ENCODE peak calls at places on chromosomes 13 and 19, in five cellular contexts. One of them, this sample, is unnamed.

GRCh38 chr13:63124863-63125262 is 1709.2 kb upstream of the PCDH20 start:
- DNase-seq in foreskin fibroblast: no peak
- DNase-seq in tibial nerve: no peak
- DNase-seq in endodermal cell: no peak
- DNase-seq in right lobe of liver: no peak
- DNase-seq in this sample: no peak

GRCh38 chr19:4714016-4714415 is 9.6 kb downstream of the DPP9 start:
- DNase-seq in tibial nerve: no peak
- DNase-seq in foreskin fibroblast: no peak
- DNase-seq in right lobe of liver: no peak
- DNase-seq in endodermal cell: no peak
- DNase-seq in this sample: no peak

GRCh38 chr13:52348081-52348480 is 57.9 kb downstream of the THSD1 start:
- DNase-seq in foreskin fibroblast: peak
- DNase-seq in endodermal cell: no peak
- DNase-seq in tibial nerve: no peak
- DNase-seq in right lobe of liver: no peak
- DNase-seq in this sample: no peak

GRCh38 chr13:37918116-37919100 is 48.8 kb upstream of the TRPC4 start:
- DNase-seq in tibial nerve: no peak
- DNase-seq in endodermal cell: peak
- DNase-seq in foreskin fibroblast: no peak
- DNase-seq in right lobe of liver: no peak
- DNase-seq in this sample: no peak

GRCh38 chr19:38361633-38362075 is 12.7 kb upstream of the PSMD8 start:
- DNase-seq in endodermal cell: peak
- DNase-seq in right lobe of liver: peak
- DNase-seq in tibial nerve: peak
- DNase-seq in foreskin fibroblast: peak
- DNase-seq in this sample: peak

GRCh38 chr13:113209880-113210421 is 538 bp downstream of the CUL4A start:
- DNase-seq in right lobe of liver: peak
- DNase-seq in foreskin fibroblast: no peak
- DNase-seq in tibial nerve: no peak
- DNase-seq in endodermal cell: peak
- DNase-seq in this sample: peak

GRCh38 chr13:49371943-49372636 is 71.8 kb downstream of the CAB39L start:
- DNase-seq in endodermal cell: no peak
- DNase-seq in foreskin fibroblast: no peak
- DNase-seq in right lobe of liver: no peak
- DNase-seq in tibial nerve: no peak
- DNase-seq in this sample: no peak

GRCh38 chr13:26726684-26727083 is 33.9 kb downstream of the GPR12 start:
- DNase-seq in foreskin fibroblast: no peak
- DNase-seq in right lobe of liver: no peak
- DNase-seq in endodermal cell: no peak
- DNase-seq in tibial nerve: no peak
- DNase-seq in this sample: no peak

GRCh38 chr19:46990998-46991676 is 28.5 kb upstream of the NPAS1 start:
- DNase-seq in foreskin fibroblast: peak
- DNase-seq in right lobe of liver: peak
- DNase-seq in tibial nerve: peak
- DNase-seq in endodermal cell: peak
- DNase-seq in this sample: peak

GRCh38 chr13:41648314-41648935 is 191.1 kb downstream of the RGCC start:
- DNase-seq in endodermal cell: no peak
- DNase-seq in tibial nerve: no peak
- DNase-seq in right lobe of liver: no peak
- DNase-seq in foreskin fibroblast: peak
- DNase-seq in this sample: no peak

GRCh38 chr19:31988256-31988655 is 357.2 kb upstream of the ZNF507 start:
- DNase-seq in right lobe of liver: no peak
- DNase-seq in foreskin fibroblast: no peak
- DNase-seq in tibial nerve: no peak
- DNase-seq in endodermal cell: no peak
- DNase-seq in this sample: no peak

GRCh38 chr13:45974500-45974899 is 78.0 kb downstream of the ZC3H13 start:
- DNase-seq in right lobe of liver: no peak
- DNase-seq in tibial nerve: no peak
- DNase-seq in endodermal cell: no peak
- DNase-seq in foreskin fibroblast: no peak
- DNase-seq in this sample: no peak

GRCh38 chr19:33193864-33194362 is at the start of gene LRP3:
- DNase-seq in tibial nerve: no peak
- DNase-seq in endodermal cell: peak
- DNase-seq in right lobe of liver: peak
- DNase-seq in foreskin fibroblast: no peak
- DNase-seq in this sample: no peak

GRCh38 chr19:51689751-51690358 is 3.3 kb upstream of the SPACA6 start:
- DNase-seq in foreskin fibroblast: no peak
- DNase-seq in tibial nerve: peak
- DNase-seq in endodermal cell: peak
- DNase-seq in right lobe of liver: no peak
- DNase-seq in this sample: peak

GRCh38 chr19:39913682-39914333 is 20.6 kb downstream of the FCGBP start:
- DNase-seq in endodermal cell: peak
- DNase-seq in foreskin fibroblast: no peak
- DNase-seq in tibial nerve: no peak
- DNase-seq in right lobe of liver: no peak
- DNase-seq in this sample: no peak

GRCh38 chr13:60572003-60572792 is 175.2 kb downstream of the TDRD3 start:
- DNase-seq in foreskin fibroblast: peak
- DNase-seq in tibial nerve: no peak
- DNase-seq in right lobe of liver: no peak
- DNase-seq in endodermal cell: peak
- DNase-seq in this sample: no peak

GRCh38 chr19:31340059-31341025 is 8.9 kb downstream of the TSHZ3 start:
- DNase-seq in endodermal cell: no peak
- DNase-seq in right lobe of liver: no peak
- DNase-seq in foreskin fibroblast: peak
- DNase-seq in tibial nerve: no peak
- DNase-seq in this sample: no peak

GRCh38 chr19:3543150-3544053 is 4.4 kb downstream of the TEKTIP1 start:
- DNase-seq in foreskin fibroblast: no peak
- DNase-seq in endodermal cell: no peak
- DNase-seq in tibial nerve: no peak
- DNase-seq in right lobe of liver: peak
- DNase-seq in this sample: no peak

GRCh38 chr19:51127755-51128154 is 3.0 kb downstream of the SIGLEC9 start:
- DNase-seq in right lobe of liver: peak
- DNase-seq in foreskin fibroblast: no peak
- DNase-seq in tibial nerve: peak
- DNase-seq in endodermal cell: no peak
- DNase-seq in this sample: no peak

GRCh38 chr19:6018786-6019185 is 40.8 kb upstream of the RANBP3 start:
- DNase-seq in right lobe of liver: no peak
- DNase-seq in foreskin fibroblast: no peak
- DNase-seq in tibial nerve: no peak
- DNase-seq in endodermal cell: peak
- DNase-seq in this sample: no peak

GRCh38 chr19:46928951-46929350 is 68.2 kb downstream of the ARHGAP35 start:
- DNase-seq in endodermal cell: no peak
- DNase-seq in foreskin fibroblast: no peak
- DNase-seq in right lobe of liver: peak
- DNase-seq in tibial nerve: no peak
- DNase-seq in this sample: no peak

GRCh38 chr13:113651511-113652403 is 6.2 kb downstream of the ATP4B start:
- DNase-seq in right lobe of liver: peak
- DNase-seq in tibial nerve: no peak
- DNase-seq in endodermal cell: peak
- DNase-seq in foreskin fibroblast: no peak
- DNase-seq in this sample: no peak

GRCh38 chr13:60627071-60627686 is 230.2 kb downstream of the TDRD3 start:
- DNase-seq in foreskin fibroblast: no peak
- DNase-seq in right lobe of liver: no peak
- DNase-seq in endodermal cell: peak
- DNase-seq in tibial nerve: peak
- DNase-seq in this sample: peak

GRCh38 chr13:37209621-37210020 is 104.2 kb upstream of the CSNK1A1L start:
- DNase-seq in endodermal cell: no peak
- DNase-seq in right lobe of liver: no peak
- DNase-seq in foreskin fibroblast: no peak
- DNase-seq in tibial nerve: no peak
- DNase-seq in this sample: no peak

GRCh38 chr13:42969558-42970172 is 22.4 kb downstream of the EPSTI1 start:
- DNase-seq in endodermal cell: peak
- DNase-seq in tibial nerve: peak
- DNase-seq in foreskin fibroblast: peak
- DNase-seq in right lobe of liver: peak
- DNase-seq in this sample: peak

GRCh38 chr13:37058801-37059135 is 720 bp downstream of the SUPT20H start:
- DNase-seq in tibial nerve: no peak
- DNase-seq in endodermal cell: no peak
- DNase-seq in right lobe of liver: no peak
- DNase-seq in foreskin fibroblast: no peak
- DNase-seq in this sample: no peak

DNA sequence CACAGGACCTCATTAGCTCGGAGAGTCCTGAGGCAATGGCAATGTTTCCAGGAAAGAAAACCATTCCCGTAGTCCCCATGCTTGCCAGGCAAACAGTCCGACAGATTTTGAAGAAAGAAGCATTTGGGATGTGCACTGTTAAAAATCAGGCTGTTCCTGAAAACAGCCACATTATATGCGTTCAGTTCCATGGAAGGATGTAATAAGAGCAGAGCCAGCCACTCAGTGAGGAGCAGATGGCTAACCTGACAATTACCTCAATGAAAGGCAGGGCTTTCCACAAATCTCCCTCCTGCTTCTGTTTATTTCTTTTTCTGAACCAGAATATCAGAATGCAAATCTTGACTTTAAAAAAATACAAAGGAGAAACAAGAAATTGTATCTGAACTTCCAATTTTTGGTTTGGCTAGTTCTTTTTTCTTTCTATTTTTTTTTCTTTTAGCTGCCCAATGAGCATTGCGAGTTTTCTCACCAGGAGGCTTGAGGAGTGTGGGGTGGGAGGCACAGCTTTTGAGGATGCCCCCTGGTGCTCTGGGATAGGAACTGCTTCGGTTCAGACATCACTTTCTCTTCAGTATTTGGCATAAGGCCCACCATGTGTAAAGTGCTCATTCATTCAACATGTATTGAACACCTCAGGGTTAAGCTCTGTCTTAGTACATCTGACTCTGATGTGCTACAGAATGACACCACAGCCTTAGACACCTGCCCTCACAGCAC is 124.2 kb downstream of the TBC1D4 start:
- DNase-seq in endodermal cell: peak
- DNase-seq in tibial nerve: no peak
- DNase-seq in right lobe of liver: no peak
- DNase-seq in foreskin fibroblast: peak
- DNase-seq in this sample: peak
- TF ChIP-seq CTCF in endodermal cell: peak
- TF ChIP-seq CTCF in tibial nerve: no peak
- TF ChIP-seq CTCF in right lobe of liver: peak
- TF ChIP-seq CTCF in foreskin fibroblast: peak
- TF ChIP-seq CTCF in this sample: peak

GRCh38 chr19:9323919-9324583 is at the start of gene ZNF559:
- DNase-seq in endodermal cell: peak
- DNase-seq in foreskin fibroblast: peak
- DNase-seq in tibial nerve: peak
- DNase-seq in right lobe of liver: peak
- DNase-seq in this sample: peak

GRCh38 chr19:9324584-9324962 is 594 bp downstream of the ZNF559 start:
- DNase-seq in tibial nerve: no peak
- DNase-seq in endodermal cell: no peak
- DNase-seq in foreskin fibroblast: no peak
- DNase-seq in right lobe of liver: no peak
- DNase-seq in this sample: no peak

GRCh38 chr19:9329999-9330398 is 6.0 kb downstream of the ZNF559 start:
- DNase-seq in tibial nerve: no peak
- DNase-seq in endodermal cell: no peak
- DNase-seq in right lobe of liver: no peak
- DNase-seq in foreskin fibroblast: no peak
- DNase-seq in this sample: no peak
- TF ChIP-seq CTCF in tibial nerve: no peak
- TF ChIP-seq CTCF in endodermal cell: no peak
- TF ChIP-seq CTCF in right lobe of liver: no peak
- TF ChIP-seq CTCF in foreskin fibroblast: no peak
- TF ChIP-seq CTCF in this sample: no peak

DNA sequence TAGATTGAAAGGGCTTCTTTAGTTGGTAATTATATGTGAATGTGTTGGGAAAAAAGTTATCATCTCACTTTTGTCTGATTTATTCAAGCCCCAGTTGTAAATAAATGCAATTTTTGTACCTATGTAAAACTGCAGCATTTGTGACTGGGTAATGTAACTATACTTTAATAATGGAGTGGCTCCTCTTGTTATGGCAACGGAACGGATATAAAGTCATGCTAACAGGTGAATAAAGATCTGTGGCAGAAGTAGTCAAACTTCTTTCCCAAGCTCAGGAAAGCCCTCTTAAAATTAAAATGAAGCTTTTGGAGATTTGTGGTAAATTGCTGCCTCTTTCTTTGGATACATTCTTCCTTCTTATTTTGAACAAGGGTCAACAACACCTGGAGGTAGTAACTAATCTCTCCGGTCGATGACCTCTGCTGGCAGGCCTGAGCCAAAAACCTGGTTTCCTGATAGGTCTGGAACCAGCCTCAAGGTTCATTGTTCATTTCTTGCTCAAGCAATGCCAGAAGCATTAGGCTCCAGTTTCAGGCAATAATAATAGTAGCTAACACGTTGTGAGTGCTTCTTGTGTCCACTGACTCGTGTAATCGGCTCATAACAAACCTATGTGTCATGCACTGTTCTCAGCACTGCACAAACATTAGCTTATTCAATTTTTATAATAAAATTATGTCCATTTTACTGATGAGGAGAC is 313.4 kb upstream of the DACH1 start:
- DNase-seq in foreskin fibroblast: no peak
- DNase-seq in right lobe of liver: no peak
- DNase-seq in endodermal cell: peak
- DNase-seq in tibial nerve: no peak
- DNase-seq in this sample: no peak
- TF ChIP-seq CTCF in foreskin fibroblast: no peak
- TF ChIP-seq CTCF in right lobe of liver: no peak
- TF ChIP-seq CTCF in endodermal cell: peak
- TF ChIP-seq CTCF in tibial nerve: no peak
- TF ChIP-seq CTCF in this sample: no peak

GRCh38 chr13:20565120-20565736 is 1.7 kb upstream of the IFT88 start:
- DNase-seq in tibial nerve: no peak
- DNase-seq in endodermal cell: no peak
- DNase-seq in right lobe of liver: no peak
- DNase-seq in foreskin fibroblast: no peak
- DNase-seq in this sample: no peak

GRCh38 chr13:20570540-20570939 is 3.6 kb downstream of the IFT88 start:
- DNase-seq in right lobe of liver: no peak
- DNase-seq in foreskin fibroblast: peak
- DNase-seq in endodermal cell: no peak
- DNase-seq in tibial nerve: no peak
- DNase-seq in this sample: no peak

GRCh38 chr13:20567881-20568528 is 1.0 kb downstream of the IFT88 start:
- DNase-seq in endodermal cell: no peak
- DNase-seq in foreskin fibroblast: no peak
- DNase-seq in tibial nerve: no peak
- DNase-seq in right lobe of liver: no peak
- DNase-seq in this sample: no peak

GRCh38 chr13:20566917-20567755 is at the start of gene IFT88:
- DNase-seq in endodermal cell: peak
- DNase-seq in tibial nerve: peak
- DNase-seq in foreskin fibroblast: peak
- DNase-seq in right lobe of liver: peak
- DNase-seq in this sample: peak

GRCh38 chr13:20566424-20566916 is 487 bp upstream of the IFT88 start:
- DNase-seq in endodermal cell: no peak
- DNase-seq in right lobe of liver: no peak
- DNase-seq in tibial nerve: peak
- DNase-seq in foreskin fibroblast: peak
- DNase-seq in this sample: no peak
- TF ChIP-seq CTCF in endodermal cell: no peak
- TF ChIP-seq CTCF in right lobe of liver: no peak
- TF ChIP-seq CTCF in tibial nerve: no peak
- TF ChIP-seq CTCF in foreskin fibroblast: no peak
- TF ChIP-seq CTCF in this sample: no peak